ENCODE peak calls at places on chromosome 5, in seven cellular contexts. One of them, this sample, is unnamed.

GRCh38 chr5:38692780-38693507 is 136.5 kb upstream of the LIFR start:
- DNase-seq in left cardiac atrium: no peak
- DNase-seq in T1000: no peak
- DNase-seq in H54: no peak
- DNase-seq in M059J: no peak
- DNase-seq in DMS53: no peak
- DNase-seq in NCI-H524: no peak
- DNase-seq in this sample: no peak

GRCh38 chr5:55402199-55402598 is 94.4 kb downstream of the MTREX start:
- DNase-seq in NCI-H524: no peak
- DNase-seq in T1000: no peak
- DNase-seq in left cardiac atrium: no peak
- DNase-seq in H54: no peak
- DNase-seq in M059J: no peak
- DNase-seq in DMS53: peak
- DNase-seq in this sample: no peak

GRCh38 chr5:13921573-13921972 is 22.9 kb downstream of the DNAH5 start:
- DNase-seq in left cardiac atrium: no peak
- DNase-seq in NCI-H524: no peak
- DNase-seq in M059J: peak
- DNase-seq in T1000: no peak
- DNase-seq in H54: no peak
- DNase-seq in DMS53: no peak
- DNase-seq in this sample: no peak

GRCh38 chr5:51465165-51465564 is 81.9 kb downstream of the ISL1 start:
- DNase-seq in M059J: no peak
- DNase-seq in T1000: no peak
- DNase-seq in DMS53: no peak
- DNase-seq in H54: no peak
- DNase-seq in left cardiac atrium: no peak
- DNase-seq in NCI-H524: no peak
- DNase-seq in this sample: peak

GRCh38 chr5:56802235-56802634 is 13.1 kb upstream of the MAP3K1 start:
- DNase-seq in NCI-H524: peak
- DNase-seq in M059J: no peak
- DNase-seq in H54: no peak
- DNase-seq in T1000: no peak
- DNase-seq in left cardiac atrium: no peak
- DNase-seq in DMS53: no peak
- DNase-seq in this sample: no peak

GRCh38 chr5:1168751-1169607 is 32.4 kb upstream of the SLC6A19 start:
- DNase-seq in T1000: no peak
- DNase-seq in M059J: no peak
- DNase-seq in NCI-H524: no peak
- DNase-seq in left cardiac atrium: peak
- DNase-seq in DMS53: no peak
- DNase-seq in H54: no peak
- DNase-seq in this sample: peak

GRCh38 chr5:131423056-131423455 is 159.2 kb downstream of the CDC42SE2 start:
- DNase-seq in M059J: peak
- DNase-seq in H54: peak
- DNase-seq in NCI-H524: peak
- DNase-seq in DMS53: peak
- DNase-seq in left cardiac atrium: no peak
- DNase-seq in T1000: no peak
- DNase-seq in this sample: no peak

GRCh38 chr5:111865356-111865755 is 108.4 kb upstream of the NREP start:
- DNase-seq in left cardiac atrium: no peak
- DNase-seq in DMS53: no peak
- DNase-seq in M059J: no peak
- DNase-seq in T1000: no peak
- DNase-seq in H54: no peak
- DNase-seq in NCI-H524: no peak
- DNase-seq in this sample: no peak

GRCh38 chr5:79229357-79230174 is 6.4 kb upstream of the JMY start:
- DNase-seq in DMS53: no peak
- DNase-seq in H54: no peak
- DNase-seq in left cardiac atrium: no peak
- DNase-seq in T1000: no peak
- DNase-seq in NCI-H524: peak
- DNase-seq in M059J: peak
- DNase-seq in this sample: no peak

GRCh38 chr5:52859619-52860018 is 71.9 kb downstream of the ITGA1 start:
- DNase-seq in H54: peak
- DNase-seq in T1000: no peak
- DNase-seq in DMS53: no peak
- DNase-seq in NCI-H524: no peak
- DNase-seq in M059J: peak
- DNase-seq in left cardiac atrium: no peak
- DNase-seq in this sample: no peak

GRCh38 chr5:127875235-127876021 is 172.2 kb downstream of the CCDC192 start:
- DNase-seq in T1000: no peak
- DNase-seq in DMS53: peak
- DNase-seq in M059J: peak
- DNase-seq in NCI-H524: peak
- DNase-seq in left cardiac atrium: peak
- DNase-seq in H54: no peak
- DNase-seq in this sample: peak

GRCh38 chr5:139691275-139691629 is 43.1 kb downstream of the CXXC5 start:
- DNase-seq in T1000: no peak
- DNase-seq in H54: no peak
- DNase-seq in NCI-H524: no peak
- DNase-seq in DMS53: no peak
- DNase-seq in M059J: no peak
- DNase-seq in left cardiac atrium: no peak
- DNase-seq in this sample: no peak

GRCh38 chr5:74639538-74640449 is 734 bp downstream of the ENC1 start:
- DNase-seq in H54: no peak
- DNase-seq in T1000: no peak
- DNase-seq in M059J: peak
- DNase-seq in NCI-H524: peak
- DNase-seq in DMS53: peak
- DNase-seq in left cardiac atrium: peak
- DNase-seq in this sample: peak

GRCh38 chr5:84729326-84729725 is 344.6 kb upstream of the EDIL3 start:
- DNase-seq in M059J: peak
- DNase-seq in left cardiac atrium: no peak
- DNase-seq in DMS53: peak
- DNase-seq in NCI-H524: no peak
- DNase-seq in H54: no peak
- DNase-seq in T1000: no peak
- DNase-seq in this sample: no peak

This sample was measured in testis.